ENCODE peak calls at places on chromosomes 7 and 10, in ten cellular contexts. X, B, P, G, L, C, V, H, T and A are unnamed samples.

GRCh38 chr7:141242568-141242967 is 168.7 kb downstream of the TMEM178B start:
- DNase-seq in X (no peak), B (no peak), P (no peak), G (no peak), L (no peak), C (no peak), V (no peak), H (no peak), T (no peak), A (no peak)

GRCh38 chr10:51030480-51030879 is 43.8 kb upstream of the PRKG1 start:
- DNase-seq in X (no peak), B (no peak), P (no peak), G (no peak), L (no peak), C (no peak), V (no peak), H (no peak), T (no peak), A (no peak)

GRCh38 chr10:77763453-77764430 is 126.1 kb upstream of the KCNMA1 start:
- DNase-seq in X (no peak), B (no peak), P (no peak), G (no peak), L (no peak), C (no peak), V (no peak), H (no peak), T (no peak), A (no peak)

GRCh38 chr7:33998487-33998886 is 93.1 kb downstream of the BMPER start:
- DNase-seq in X (no peak), B (no peak), P (no peak), G (no peak), L (no peak), C (no peak), V (no peak), H (peak), T (no peak), A (no peak)

GRCh38 chr10:115856580-115856979 is 416.4 kb downstream of the GFRA1 start:
- DNase-seq in X (peak), B (no peak), P (no peak), G (peak), L (no peak), C (no peak), V (no peak), H (no peak), T (no peak), A (no peak)

GRCh38 chr7:121872831-121873764 is at the start of gene PTPRZ1:
- DNase-seq in X (peak), B (peak), P (no peak), G (peak), L (peak), C (no peak), V (no peak), H (peak), T (peak), A (peak)

GRCh38 chr7:137771679-137772078 is 75.1 kb downstream of the DGKI start:
- DNase-seq in X (no peak), B (no peak), P (no peak), G (no peak), L (no peak), C (no peak), V (no peak), H (no peak), T (no peak), A (no peak)

GRCh38 chr10:70780772-70781171 is 4.4 kb downstream of the TBATA start:
- DNase-seq in X (no peak), B (no peak), P (no peak), G (no peak), L (no peak), C (no peak), V (no peak), H (no peak), T (no peak), A (no peak)

GRCh38 chr7:1200045-1200444 is 32.6 kb upstream of the UNCX start:
- DNase-seq in X (no peak), B (no peak), P (no peak), G (no peak), L (no peak), C (no peak), V (no peak), H (no peak), T (no peak), A (no peak)

GRCh38 chr7:42460948-42461347 is 223.9 kb upstream of the GLI3 start:
- DNase-seq in X (peak), B (no peak), P (no peak), G (no peak), L (no peak), C (no peak), V (no peak), H (no peak), T (no peak), A (no peak)

GRCh38 chr10:113960617-113961260 is 82.9 kb upstream of the ADRB1 start:
- DNase-seq in X (peak), B (peak), P (no peak), G (no peak), L (no peak), C (no peak), V (no peak), H (peak), T (peak), A (no peak)

GRCh38 chr10:65219444-65219843 is 1698.2 kb downstream of the REEP3 start:
- DNase-seq in X (no peak), B (no peak), P (no peak), G (no peak), L (no peak), C (no peak), V (no peak), H (no peak), T (no peak), A (no peak)

GRCh38 chr7:30347226-30348082 is 63.1 kb downstream of the ZNRF2 start:
- DNase-seq in X (no peak), B (no peak), P (no peak), G (no peak), L (no peak), C (no peak), V (no peak), H (no peak), T (no peak), A (no peak)

GRCh38 chr7:94295805-94296204 is 98.9 kb upstream of the COL1A2 start:
- DNase-seq in X (peak), B (no peak), P (no peak), G (no peak), L (no peak), C (no peak), V (peak), H (no peak), T (no peak), A (no peak)

GRCh38 chr10:119207367-119207668 is at the start of gene GRK5:
- DNase-seq in X (peak), B (peak), P (peak), G (peak), L (peak), C (peak), V (peak), H (peak), T (peak), A (peak)

GRCh38 chr10:43258922-43259247 is 8.0 kb downstream of the RASGEF1A start:
- DNase-seq in X (no peak), B (no peak), P (no peak), G (no peak), L (no peak), C (no peak), V (no peak), H (no peak), T (no peak), A (no peak)

GRCh38 chr10:75037171-75038153 is 74.0 kb upstream of the SAMD8 start:
- DNase-seq in X (no peak), B (peak), P (no peak), G (no peak), L (no peak), C (no peak), V (no peak), H (no peak), T (no peak), A (no peak)

GRCh38 chr10:43793714-43794113 is 145.0 kb upstream of the ZNF32 start:
- DNase-seq in X (no peak), B (no peak), P (no peak), G (no peak), L (no peak), C (no peak), V (no peak), H (no peak), T (no peak), A (no peak)

GRCh38 chr10:18308600-18308999 is 168.4 kb downstream of the CACNB2 start:
- DNase-seq in X (no peak), B (no peak), P (no peak), G (no peak), L (no peak), C (no peak), V (no peak), H (no peak), T (no peak), A (no peak)

GRCh38 chr7:13032524-13032923 is 345.1 kb downstream of the ARL4A start:
- DNase-seq in X (no peak), B (no peak), P (no peak), G (no peak), L (no peak), C (no peak), V (no peak), H (no peak), T (no peak), A (no peak)

GRCh38 chr7:71824356-71824755 is 587.8 kb downstream of the CALN1 start:
- DNase-seq in X (no peak), B (no peak), P (no peak), G (no peak), L (no peak), C (no peak), V (no peak), H (no peak), T (no peak), A (no peak)

GRCh38 chr10:6464862-6465430 is 115.1 kb downstream of the PRKCQ start:
- DNase-seq in X (no peak), B (no peak), P (no peak), G (no peak), L (no peak), C (no peak), V (no peak), H (no peak), T (no peak), A (no peak)

GRCh38 chr7:119514326-119514725 is 758.6 kb upstream of the KCND2 start:
- DNase-seq in X (peak), B (no peak), P (no peak), G (no peak), L (no peak), C (no peak), V (no peak), H (no peak), T (no peak), A (no peak)

GRCh38 chr7:112782498-112782897 is 7.7 kb downstream of the TMEM168 start:
- DNase-seq in X (peak), B (peak), P (no peak), G (peak), L (no peak), C (no peak), V (no peak), H (no peak), T (no peak), A (no peak)

DNA sequence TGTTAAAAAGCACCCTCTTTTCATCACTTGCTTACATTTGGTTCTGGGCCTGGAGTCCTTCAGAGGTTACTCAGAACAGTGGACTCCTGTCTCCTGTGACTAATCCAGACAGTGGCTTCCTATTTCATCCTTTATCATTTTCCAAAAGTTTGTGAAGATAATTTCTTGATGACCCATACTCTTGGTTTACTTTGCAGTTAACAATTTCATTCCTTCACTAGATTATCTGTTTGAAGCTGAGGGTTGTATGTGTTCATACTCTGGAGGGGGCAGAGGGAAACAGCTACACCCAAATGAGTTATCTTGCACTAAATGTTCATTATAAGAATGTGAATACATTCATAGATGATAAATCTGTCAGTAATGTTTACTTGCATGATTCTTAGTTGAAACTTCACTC is 124.7 kb downstream of the ZNF248 start:
- DNase-seq in X (no peak), B (no peak), P (no peak), G (no peak), L (no peak), C (no peak), V (no peak), H (no peak), T (no peak), A (no peak)
- TF ChIP-seq CTCF in X (no peak), B (no peak), P (no peak), G (no peak), L (no peak), C (no peak), V (no peak), H (no peak), T (no peak), A (no peak)

DNA sequence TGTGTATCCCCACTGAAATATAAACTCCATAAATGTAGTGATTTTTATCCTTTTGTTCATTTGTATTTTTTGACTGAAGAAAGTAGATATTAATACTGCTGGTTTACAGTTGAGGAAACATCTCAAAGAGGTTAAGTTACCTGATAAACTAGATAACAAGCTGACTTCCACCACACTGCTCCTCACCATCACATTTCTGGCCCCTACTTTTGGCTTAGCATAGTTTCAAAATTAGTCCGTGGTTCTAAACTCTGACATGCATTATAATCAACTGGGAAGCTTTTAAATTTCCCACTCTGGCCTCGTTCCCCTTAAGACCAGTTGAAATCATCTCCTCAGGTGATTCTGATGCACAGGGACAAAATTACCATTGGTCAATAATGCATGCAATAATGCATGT is 43.5 kb downstream of the ANKIB1 start:
- DNase-seq in X (no peak), B (no peak), P (no peak), G (no peak), L (no peak), C (no peak), V (no peak), H (no peak), T (no peak), A (no peak)
- TF ChIP-seq CTCF in X (no peak), B (no peak), P (no peak), G (no peak), L (no peak), C (no peak), V (no peak), H (no peak), T (no peak), A (no peak)

GRCh38 chr7:44854644-44855364 is 6.9 kb upstream of the H2AZ2 start:
- DNase-seq in X (peak), B (no peak), P (no peak), G (no peak), L (no peak), C (no peak), V (no peak), H (no peak), T (no peak), A (no peak)

GRCh38 chr7:44852590-44852989 is 4.7 kb upstream of the H2AZ2 start:
- DNase-seq in X (no peak), B (no peak), P (no peak), G (no peak), L (no peak), C (no peak), V (no peak), H (no peak), T (no peak), A (no peak)

GRCh38 chr7:44853391-44853790 is 5.5 kb upstream of the H2AZ2 start:
- DNase-seq in X (peak), B (no peak), P (no peak), G (no peak), L (no peak), C (no peak), V (no peak), H (no peak), T (no peak), A (no peak)

DNA sequence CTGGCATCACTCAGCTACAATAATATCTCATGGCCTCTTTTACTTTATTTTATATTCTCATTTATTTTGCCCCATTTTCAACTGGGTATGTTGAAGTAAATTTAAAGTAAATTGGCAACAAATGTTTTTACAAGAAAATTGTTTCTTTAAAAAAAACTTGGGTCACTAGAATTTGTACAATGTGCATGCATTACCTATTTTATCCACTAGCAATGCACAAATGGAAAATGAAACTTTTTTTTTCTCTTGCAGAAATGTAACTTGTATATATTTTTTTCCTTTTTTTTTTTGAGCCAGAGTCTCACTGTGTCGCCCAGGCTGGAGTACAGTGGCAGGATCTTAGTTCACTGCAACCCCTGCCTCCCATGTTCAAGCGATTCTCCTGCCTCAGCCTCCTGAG is 10.3 kb upstream of the H2AZ2 start:
- DNase-seq in X (no peak), B (no peak), P (no peak), G (no peak), L (no peak), C (no peak), V (no peak), H (no peak), T (no peak), A (no peak)
- TF ChIP-seq CTCF in X (no peak), B (no peak), P (peak), G (peak), L (peak), C (no peak), V (no peak), H (peak), T (no peak), A (peak)

GRCh38 chr7:17010637-17011300 is 129.0 kb upstream of the AGR3 start:
- DNase-seq in X (no peak), B (no peak), P (no peak), G (no peak), L (no peak), C (no peak), V (no peak), H (no peak), T (no peak), A (no peak)

GRCh38 chr7:17016402-17017010 is 134.7 kb upstream of the AGR3 start:
- DNase-seq in X (no peak), B (no peak), P (no peak), G (no peak), L (no peak), C (no peak), V (no peak), H (no peak), T (no peak), A (no peak)

GRCh38 chr7:17013204-17013603 is 131.4 kb upstream of the AGR3 start:
- DNase-seq in X (no peak), B (no peak), P (no peak), G (no peak), L (no peak), C (no peak), V (no peak), H (no peak), T (no peak), A (no peak)

GRCh38 chr7:17015575-17015974 is 133.8 kb upstream of the AGR3 start:
- DNase-seq in X (no peak), B (no peak), P (no peak), G (no peak), L (no peak), C (no peak), V (no peak), H (no peak), T (no peak), A (no peak)

DNA sequence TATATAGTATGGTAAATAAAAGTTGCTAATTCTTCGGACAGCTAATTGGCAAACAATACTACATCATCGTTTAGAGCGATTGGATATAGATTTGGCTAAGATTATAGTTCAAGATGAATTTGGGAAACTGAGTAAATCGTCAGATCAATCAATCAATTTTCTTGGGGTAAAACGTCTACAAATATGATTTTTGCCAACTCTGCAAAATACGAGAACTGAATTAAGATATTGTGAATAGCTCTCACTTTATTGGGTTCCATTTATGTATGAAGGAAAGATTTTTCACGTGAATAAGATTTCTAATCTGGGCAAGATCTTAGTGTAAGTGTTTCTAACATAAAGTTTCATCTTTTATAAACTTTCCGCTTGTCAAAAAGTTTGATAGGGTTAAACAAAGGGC is 132.9 kb upstream of the AGR3 start:
- DNase-seq in X (no peak), B (no peak), P (no peak), G (no peak), L (no peak), C (no peak), V (no peak), H (no peak), T (no peak), A (no peak)
- TF ChIP-seq CTCF in X (no peak), B (no peak), P (no peak), G (no peak), L (no peak), C (no peak), V (no peak), H (no peak), T (no peak), A (no peak)

GRCh38 chr10:4981722-4982471 is 18.7 kb downstream of the AKR1C1 start:
- DNase-seq in X (peak), B (peak), P (no peak), G (peak), L (no peak), C (no peak), V (peak), H (no peak), T (peak), A (no peak)
- TF ChIP-seq CTCF in X (peak), B (peak), P (no peak), G (peak), L (no peak), C (no peak), V (peak), H (peak), T (peak), A (peak)

GRCh38 chr10:52436664-52437063 is 122.6 kb downstream of the DKK1 start:
- DNase-seq in X (no peak), B (no peak), P (no peak), G (no peak), L (no peak), C (no peak), V (no peak), H (no peak), T (no peak), A (no peak)
- TF ChIP-seq CTCF in X (no peak), B (no peak), P (no peak), G (no peak), L (no peak), C (no peak), V (no peak), H (no peak), T (no peak), A (no peak)

GRCh38 chr10:35642023-35642792 is at the start of gene FZD8:
- DNase-seq in X (peak), B (peak), P (peak), G (peak), L (peak), C (peak), V (peak), H (peak), T (peak), A (peak)
- TF ChIP-seq CTCF in X (no peak), B (no peak), P (no peak), G (no peak), L (peak), C (no peak), V (no peak), H (no peak), T (peak), A (peak)

DNA sequence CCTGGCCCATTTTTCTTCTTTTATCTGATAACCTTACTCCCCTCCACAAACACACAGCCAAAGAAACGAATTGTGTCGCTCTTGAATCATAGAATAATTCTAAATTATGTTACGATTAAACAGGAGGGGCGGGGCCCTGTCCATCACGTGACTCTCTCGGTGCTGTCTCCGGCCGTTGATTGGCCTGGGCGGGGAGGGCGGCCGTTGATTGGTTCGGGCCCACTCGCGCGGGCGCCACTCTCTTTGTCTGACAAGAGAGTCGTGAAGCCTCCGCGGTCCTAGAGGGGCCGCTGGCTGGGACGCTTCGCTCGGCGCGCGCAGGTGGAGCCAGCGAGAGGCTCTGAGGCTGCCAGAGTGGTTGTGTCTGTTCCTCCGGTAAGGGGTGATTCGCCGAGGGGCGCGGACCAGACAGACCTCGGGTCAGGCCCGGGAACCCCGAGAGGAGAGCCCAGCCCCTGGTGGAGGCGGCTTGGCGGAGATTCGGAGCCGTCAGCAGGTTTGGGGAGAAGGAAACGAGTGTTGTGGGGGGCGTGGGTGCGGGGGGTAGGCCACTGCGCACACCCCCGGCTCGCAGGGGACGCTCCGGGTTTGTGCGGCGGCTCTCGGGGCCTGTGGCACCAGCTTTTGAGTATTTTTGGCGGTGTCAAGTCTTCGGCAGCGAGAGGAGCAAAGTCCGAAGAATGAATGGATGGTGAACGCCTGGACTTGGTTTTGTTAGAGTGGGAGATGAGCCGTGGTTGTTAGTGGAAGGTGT is at the start of gene ZNF789:
- DNase-seq in X (peak), B (peak), P (peak), G (peak), L (peak), C (peak), V (peak), H (peak), T (peak), A (peak)
- TF ChIP-seq CTCF in X (no peak), B (no peak), P (peak), G (no peak), L (no peak), C (no peak), V (no peak), H (no peak), T (no peak), A (no peak)